ENCODE peak calls at places on chromosomes 6 and 20, in five cellular contexts. One of them, this sample, is unnamed. For H3K4me1, the result is how much of the 10 kb centered on the place peaks cover.

GRCh38 chr6:127146935-127147334 is 28.5 kb downstream of the RSPO3 start:
- DNase-seq in stomach: no peak
- DNase-seq in A549: peak
- DNase-seq in K562: no peak
- DNase-seq in H1: no peak
- DNase-seq in this sample: no peak

GRCh38 chr20:50191065-50191565 is 485 bp downstream of the CEBPB start:
- DNase-seq in stomach: peak
- DNase-seq in A549: no peak
- DNase-seq in K562: peak
- DNase-seq in H1: peak
- DNase-seq in this sample: no peak

GRCh38 chr6:100023798-100024197 is 29.8 kb upstream of the MCHR2 start:
- DNase-seq in stomach: no peak
- DNase-seq in A549: no peak
- DNase-seq in K562: no peak
- DNase-seq in H1: no peak
- DNase-seq in this sample: no peak

GRCh38 chr6:153088796-153089195 is 42.3 kb downstream of the RGS17 start:
- DNase-seq in stomach: no peak
- DNase-seq in A549: peak
- DNase-seq in K562: no peak
- DNase-seq in H1: no peak
- DNase-seq in this sample: no peak

GRCh38 chr6:38531134-38531533 is 108.6 kb downstream of the BTBD9 start:
- DNase-seq in stomach: no peak
- DNase-seq in A549: no peak
- DNase-seq in K562: no peak
- DNase-seq in H1: no peak
- DNase-seq in this sample: no peak

GRCh38 chr6:167049275-167049674 is 50.1 kb downstream of the CEP43 start:
- DNase-seq in stomach: no peak
- DNase-seq in A549: no peak
- DNase-seq in K562: no peak
- DNase-seq in H1: no peak
- DNase-seq in this sample: no peak

GRCh38 chr6:30926644-30927043 is 5.3 kb downstream of the SFTA2 start:
- DNase-seq in stomach: peak
- DNase-seq in A549: peak
- DNase-seq in K562: no peak
- DNase-seq in H1: no peak
- DNase-seq in this sample: no peak

GRCh38 chr20:25254986-25255680 is 7.2 kb downstream of the PYGB start:
- DNase-seq in stomach: peak
- DNase-seq in A549: no peak
- DNase-seq in K562: no peak
- DNase-seq in H1: no peak
- DNase-seq in this sample: no peak

GRCh38 chr20:3479759-3480615 is 9.2 kb downstream of the ATRN start:
- DNase-seq in stomach: no peak
- DNase-seq in A549: no peak
- DNase-seq in K562: no peak
- DNase-seq in H1: no peak
- DNase-seq in this sample: no peak

GRCh38 chr20:51749674-51750036 is 18.5 kb downstream of the ATP9A start:
- DNase-seq in stomach: no peak
- DNase-seq in A549: peak
- DNase-seq in K562: no peak
- DNase-seq in H1: no peak
- DNase-seq in this sample: no peak

GRCh38 chr6:44053760-44054556 is 73.3 kb downstream of the MRPL14 start:
- DNase-seq in stomach: no peak
- DNase-seq in A549: no peak
- DNase-seq in K562: no peak
- DNase-seq in H1: no peak
- DNase-seq in this sample: no peak

GRCh38 chr6:56742122-56742791 is 99.6 kb upstream of the DST start:
- DNase-seq in stomach: no peak
- DNase-seq in A549: no peak
- DNase-seq in K562: no peak
- DNase-seq in H1: no peak
- DNase-seq in this sample: no peak

GRCh38 chr6:2839982-2840793 is 1.5 kb downstream of the SERPINB1 start:
- DNase-seq in stomach: no peak
- DNase-seq in A549: no peak
- DNase-seq in K562: no peak
- DNase-seq in H1: no peak
- DNase-seq in this sample: no peak

GRCh38 chr6:157825243-157825904 is 2.3 kb downstream of the SNX9 start:
- DNase-seq in stomach: no peak
- DNase-seq in A549: no peak
- DNase-seq in K562: peak
- DNase-seq in H1: no peak
- DNase-seq in this sample: no peak

GRCh38 chr20:17849901-17850673 is 118.5 kb downstream of the SNX5 start:
- DNase-seq in stomach: peak
- DNase-seq in A549: peak
- DNase-seq in K562: no peak
- DNase-seq in H1: no peak
- DNase-seq in this sample: peak

GRCh38 chr6:153131037-153131981 is at the start of gene RGS17:
- DNase-seq in stomach: peak
- DNase-seq in A549: peak
- DNase-seq in K562: no peak
- DNase-seq in H1: peak
- DNase-seq in this sample: peak

GRCh38 chr20:18694071-18694470 is 106.2 kb downstream of the DTD1 start:
- DNase-seq in stomach: no peak
- DNase-seq in A549: no peak
- DNase-seq in K562: no peak
- DNase-seq in H1: no peak
- DNase-seq in this sample: no peak

GRCh38 chr20:17720755-17721154 is 21.0 kb downstream of the BANF2 start:
- DNase-seq in stomach: no peak
- DNase-seq in A549: no peak
- DNase-seq in K562: no peak
- DNase-seq in H1: no peak
- DNase-seq in this sample: no peak

GRCh38 chr6:9463311-9463710 is 951.6 kb downstream of the TFAP2A start:
- DNase-seq in stomach: no peak
- DNase-seq in A549: peak
- DNase-seq in K562: no peak
- DNase-seq in H1: no peak
- DNase-seq in this sample: no peak

GRCh38 chr6:39568896-39569295 is 156.3 kb downstream of the KIF6 start:
- DNase-seq in stomach: no peak
- DNase-seq in A549: no peak
- DNase-seq in K562: no peak
- DNase-seq in H1: no peak
- DNase-seq in this sample: no peak

GRCh38 chr6:73942581-73942980 is 246.6 kb downstream of the CD109 start:
- DNase-seq in stomach: no peak
- DNase-seq in A549: peak
- DNase-seq in K562: no peak
- DNase-seq in H1: no peak
- DNase-seq in this sample: no peak

GRCh38 chr6:7541175-7542064 is at the start of gene DSP:
- DNase-seq in stomach: peak
- DNase-seq in A549: peak
- DNase-seq in K562: peak
- DNase-seq in H1: peak
- DNase-seq in this sample: peak

GRCh38 chr20:64222273-64222672 is 33.3 kb upstream of the PCMTD2 start:
- DNase-seq in stomach: peak
- DNase-seq in A549: no peak
- DNase-seq in K562: no peak
- DNase-seq in H1: no peak
- DNase-seq in this sample: no peak

GRCh38 chr6:42411431-42411830 is 40.3 kb downstream of the TRERF1 start:
- DNase-seq in stomach: no peak
- DNase-seq in A549: no peak
- DNase-seq in K562: no peak
- DNase-seq in H1: no peak
- DNase-seq in this sample: no peak

GRCh38 chr6:7535498-7535897 is 6.0 kb upstream of the DSP start:
- DNase-seq in stomach: no peak
- DNase-seq in A549: no peak
- DNase-seq in K562: no peak
- DNase-seq in H1: no peak
- DNase-seq in this sample: no peak

GRCh38 chr6:26331809-26332226 is 33.2 kb upstream of the BTN3A2 start:
- DNase-seq in stomach: no peak
- DNase-seq in A549: no peak
- DNase-seq in K562: peak
- DNase-seq in H1: no peak
- DNase-seq in this sample: no peak

GRCh38 chr6:34657307-34657978 is 39.1 kb downstream of the ILRUN start:
- DNase-seq in stomach: peak
- DNase-seq in A549: peak
- DNase-seq in K562: peak
- DNase-seq in H1: no peak
- DNase-seq in this sample: no peak

GRCh38 chr6:90583179-90583578 is 3.7 kb downstream of the MAP3K7 start:
- DNase-seq in stomach: no peak
- DNase-seq in A549: no peak
- DNase-seq in K562: no peak
- DNase-seq in H1: no peak
- DNase-seq in this sample: no peak

GRCh38 chr6:72374864-72375263 is 247.0 kb upstream of the KCNQ5 start:
- DNase-seq in stomach: no peak
- DNase-seq in A549: no peak
- DNase-seq in K562: no peak
- DNase-seq in H1: no peak
- DNase-seq in this sample: no peak

GRCh38 chr20:17570347-17571152 is 675 bp downstream of the DSTN start:
- DNase-seq in stomach: peak
- DNase-seq in A549: peak
- DNase-seq in K562: peak
- DNase-seq in H1: peak
- DNase-seq in this sample: peak

GRCh38 chr20:18058661-18059467 is 1.1 kb upstream of the OVOL2 start:
- DNase-seq in stomach: peak
- DNase-seq in A549: peak
- DNase-seq in K562: no peak
- DNase-seq in H1: peak
- DNase-seq in this sample: no peak

GRCh38 chr6:129863664-129864063 is 2.5 kb upstream of the TMEM244 start:
- DNase-seq in stomach: no peak
- DNase-seq in A549: no peak
- DNase-seq in K562: no peak
- DNase-seq in H1: no peak
- DNase-seq in this sample: no peak

GRCh38 chr6:156731436-156731835 is 45.7 kb upstream of the ARID1B start:
- DNase-seq in stomach: no peak
- DNase-seq in A549: peak
- DNase-seq in K562: no peak
- DNase-seq in H1: no peak
- DNase-seq in this sample: no peak

GRCh38 chr20:58850693-58851174 is at the start of gene GNAS-AS1:
- DNase-seq in stomach: peak
- DNase-seq in A549: no peak
- DNase-seq in K562: peak
- DNase-seq in H1: peak
- DNase-seq in this sample: peak

GRCh38 chr6:54017877-54018276 is 93.4 kb upstream of the MLIP start:
- DNase-seq in stomach: no peak
- DNase-seq in A549: no peak
- DNase-seq in K562: no peak
- DNase-seq in H1: no peak
- DNase-seq in this sample: no peak
- TF ChIP-seq EP300 in stomach: no peak
- TF ChIP-seq EP300 in A549: no peak
- TF ChIP-seq EP300 in K562: no peak
- TF ChIP-seq EP300 in H1: no peak
- TF ChIP-seq EP300 in this sample: no peak

DNA sequence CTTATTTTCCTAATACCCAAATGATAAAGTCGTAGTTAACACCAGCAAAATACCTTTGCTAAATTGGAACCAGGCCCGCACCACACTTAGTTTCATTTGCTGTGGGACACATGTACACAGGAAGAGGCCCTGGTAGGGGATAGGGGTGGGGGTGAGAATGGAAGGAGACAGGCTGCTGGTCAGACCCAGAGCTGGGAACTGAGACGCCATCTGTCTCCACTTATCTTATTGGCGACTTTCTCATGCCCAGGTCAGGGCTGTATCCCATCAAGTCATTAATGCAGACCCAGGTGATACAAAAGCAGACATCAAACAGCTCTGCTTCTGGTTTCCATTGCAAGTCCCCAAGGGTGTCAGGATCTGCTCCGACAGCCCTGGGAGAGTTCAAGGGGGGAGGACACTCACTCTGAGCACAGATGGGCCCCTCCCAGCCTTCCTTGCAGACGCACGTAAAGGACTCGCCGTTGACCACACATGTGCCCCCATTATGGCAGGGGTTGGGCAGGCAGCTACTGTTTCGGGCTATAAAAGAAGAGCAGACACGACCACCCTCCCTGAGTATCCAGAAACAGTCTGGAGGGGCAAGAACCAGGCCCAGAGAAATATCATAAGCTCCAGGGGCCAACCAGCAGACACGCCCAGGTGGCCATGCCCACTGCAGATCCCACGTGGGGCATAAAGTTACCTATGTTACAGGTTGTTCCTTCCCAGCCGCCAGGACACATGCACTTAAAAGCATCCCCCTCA is 29.2 kb downstream of the JAG1 start:
- DNase-seq in stomach: no peak
- DNase-seq in A549: no peak
- DNase-seq in K562: no peak
- DNase-seq in H1: no peak
- DNase-seq in this sample: peak
- H3K27ac ChIP-seq in stomach: no peak
- H3K27ac ChIP-seq in A549: no peak
- H3K27ac ChIP-seq in K562: no peak
- H3K27ac ChIP-seq in H1: no peak
- H3K27ac ChIP-seq in this sample: no peak

DNA sequence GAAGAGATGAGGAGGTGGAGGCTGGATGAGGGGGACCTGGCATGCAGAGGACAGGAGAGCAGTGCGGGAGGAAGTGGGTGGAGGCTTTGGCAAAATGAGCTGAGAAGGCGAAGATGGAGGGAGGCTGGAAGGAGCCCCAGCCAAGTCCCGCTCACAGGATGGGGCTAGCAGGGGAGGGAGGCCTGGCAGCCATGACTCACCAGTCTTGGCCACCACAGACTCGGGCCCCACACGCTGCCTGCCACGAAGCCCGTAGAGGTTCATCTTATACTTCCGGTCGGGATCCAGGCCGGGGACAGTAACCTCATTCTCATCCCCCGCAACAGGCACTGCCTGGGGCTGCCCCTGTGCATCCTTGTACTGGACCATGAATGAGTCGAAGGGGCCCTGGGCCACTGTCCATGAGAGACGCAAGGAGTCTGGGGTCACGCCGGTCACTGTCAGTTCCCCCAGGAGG is 27.9 kb downstream of the TNXB start:
- DNase-seq in stomach: no peak
- DNase-seq in A549: no peak
- DNase-seq in K562: peak
- DNase-seq in H1: no peak
- DNase-seq in this sample: peak
- H3K4me1 ChIP-seq in stomach: under half
- H3K4me1 ChIP-seq in A549: under half
- H3K4me1 ChIP-seq in K562: under half
- H3K4me1 ChIP-seq in H1: under half
- H3K4me1 ChIP-seq in this sample: under half

GRCh38 chr6:85464260-85464644 is 14.4 kb downstream of the NT5E start:
- DNase-seq in stomach: no peak
- DNase-seq in A549: peak
- DNase-seq in K562: no peak
- DNase-seq in H1: no peak
- DNase-seq in this sample: no peak
- TF ChIP-seq EP300 in stomach: no peak
- TF ChIP-seq EP300 in A549: no peak
- TF ChIP-seq EP300 in K562: no peak
- TF ChIP-seq EP300 in H1: no peak
- TF ChIP-seq EP300 in this sample: no peak